ENCODE peak calls at places on chromosomes 4 and X, in five cellular contexts. H is HFF-Myc; V is activated CD4-positive, alpha-beta T cell treated with anti-CD3 and anti-CD28 coated beads, Interleukin-2, amount 10 ng/mL, durations not matched to agents 7 days and 5 days; N is stimulated activated CD8-positive, alpha-beta memory T cell treated with anti-CD3 and anti-CD28 coated beads, Interleukin-2, amount 100 ng/mL, for 1 hour; E is upper lobe of right lung. S is an unnamed sample.

GRCh38 chr4:76745264-76745663 is 152.7 kb downstream of the SOWAHB start:
- DNase-seq in H (no peak), N (no peak), V (no peak), E (no peak), S (peak; percentile 31)

GRCh38 chr4:93654276-93654675 is 174.3 kb upstream of the ATOH1 start:
- DNase-seq in V (no peak), N (no peak), E (no peak), H (no peak), S (no peak)

GRCh38 chr4:40264995-40265909 is 68.4 kb downstream of the RHOH start:
- DNase-seq in E (no peak), V (peak; percentile 51), H (no peak), N (no peak), S (no peak)

GRCh38 chr4:6206771-6207290 is 6.5 kb upstream of the JAKMIP1 start:
- DNase-seq in N (no peak), V (no peak), H (no peak), E (no peak), S (no peak)

GRCh38 chr4:100781433-100781832 is 263.6 kb upstream of the EMCN start:
- DNase-seq in V (no peak), N (no peak), E (no peak), H (no peak), S (no peak)

GRCh38 chrX:68698955-68699354 is 51.5 kb downstream of the STARD8 start:
- DNase-seq in H (no peak), N (no peak), V (no peak), E (no peak), S (no peak)

GRCh38 chr4:177937051-177937450 is 494.8 kb upstream of the AGA start:
- DNase-seq in N (no peak), H (no peak), E (no peak), V (no peak), S (no peak)

GRCh38 chr4:6875431-6875831 is 34.2 kb upstream of the TBC1D14 start:
- DNase-seq in E (peak; percentile 79), H (no peak), V (no peak), N (no peak), S (no peak)

GRCh38 chr4:141074098-141074878 is 59.0 kb downstream of the RNF150 start:
- DNase-seq in H (no peak), V (no peak), N (no peak), E (no peak), S (no peak)

GRCh38 chr4:150510176-150510875 is 71.6 kb upstream of the MAB21L2 start:
- DNase-seq in N (no peak), V (no peak), H (peak; percentile 16), E (no peak), S (peak; percentile 25)

GRCh38 chrX:148933881-148934280 is 433.5 kb downstream of the AFF2 start:
- DNase-seq in V (no peak), E (no peak), N (no peak), H (no peak), S (no peak)

GRCh38 chrX:45070116-45071007 is 130.3 kb downstream of the DIPK2B start:
- DNase-seq in V (peak; percentile 29), N (no peak), E (no peak), H (peak; percentile 14), S (peak; percentile 20)

GRCh38 chrX:14694631-14695030 is 165.3 kb downstream of the GLRA2 start:
- DNase-seq in V (no peak), E (no peak), H (no peak), N (no peak), S (no peak)

GRCh38 chrX:101257448-101258259 is 33.5 kb downstream of the TAF7L start:
- DNase-seq in E (no peak), N (no peak), H (no peak), V (no peak), S (no peak)

GRCh38 chrX:10597871-10598270 is 22.5 kb downstream of the MID1 start:
- DNase-seq in H (no peak), V (no peak), N (no peak), E (no peak), S (no peak)

GRCh38 chrX:11953615-11954014 is 184.7 kb upstream of the FRMPD4 start:
- DNase-seq in E (no peak), V (no peak), H (peak; percentile 21), N (no peak), S (no peak)

GRCh38 chrX:153651540-153652079 is 4.6 kb downstream of the DUSP9 start:
- DNase-seq in N (no peak), E (no peak), V (no peak), H (no peak), S (no peak)

GRCh38 chr4:138053601-138054322 is 188.4 kb downstream of the SLC7A11 start:
- DNase-seq in N (no peak), H (peak; percentile 73), E (no peak), V (no peak), S (peak; percentile 64)

GRCh38 chr4:89109841-89110540 is 1.3 kb upstream of the TIGD2 start:
- DNase-seq in V (no peak), N (no peak), H (no peak), E (no peak), S (no peak)

GRCh38 chrX:23805379-23805778 is 22.4 kb downstream of the SAT1 start:
- DNase-seq in H (no peak), E (no peak), V (no peak), N (no peak), S (no peak)

GRCh38 chr4:82431026-82431745 is 796 bp downstream of the ENOPH1 start:
- DNase-seq in H (no peak), N (no peak), E (peak; percentile 77), V (peak; percentile 50), S (no peak)

GRCh38 chrX:107755721-107756120 is 19.9 kb downstream of the TSC22D3 start:
- DNase-seq in E (no peak), H (no peak), N (no peak), V (no peak), S (no peak)

GRCh38 chr4:56668267-56668666 is 12.8 kb downstream of the HOPX start:
- DNase-seq in V (peak; percentile 33), H (no peak), N (no peak), E (no peak), S (no peak)

GRCh38 chr4:100796333-100796732 is 278.5 kb upstream of the EMCN start:
- DNase-seq in E (no peak), H (no peak), N (no peak), V (no peak), S (no peak)

GRCh38 chr4:145180298-145181090 is at the start of gene OTUD4:
- DNase-seq in V (peak; percentile 95), H (peak; percentile 75), E (peak; percentile 98), N (peak; percentile 87), S (peak; percentile 84)

GRCh38 chrX:152915541-152916241 is 17.8 kb downstream of the ZNF185 start:
- DNase-seq in N (no peak), E (no peak), V (peak; percentile 8), H (no peak), S (peak; percentile 1)

S was measured in amniotic stem cell.